ENCODE peak calls at places on chromosomes 12 and 14, in eight cellular contexts. D, I, C, J, Q, N, K and L are unnamed samples.

GRCh38 chr14:50399251-50400032 is 2.8 kb upstream of the CDKL1 start:
- DNase-seq in C (peak; percentile 12), I (no peak), D (no peak), Q (no peak), K (no peak), N (peak; percentile 61), J (peak; percentile 32), L (peak; percentile 52)

GRCh38 chr14:89509891-89510290 is 92.9 kb upstream of the FOXN3 start:
- DNase-seq in N (no peak), K (no peak), I (no peak), J (no peak), D (no peak), Q (no peak), C (no peak), L (peak; percentile 63)

GRCh38 chr14:25041484-25041883 is 8.5 kb downstream of the STXBP6 start:
- DNase-seq in K (no peak), Q (no peak), I (no peak), N (no peak), C (peak; percentile 10), D (no peak), J (no peak), L (no peak)

GRCh38 chr12:121184984-121185894 is 24.7 kb upstream of the P2RX4 start:
- DNase-seq in J (no peak), I (no peak), C (no peak), Q (no peak), N (no peak), K (no peak), D (no peak), L (no peak)

GRCh38 chr12:117857632-117858274 is 111.0 kb downstream of the KSR2 start:
- DNase-seq in K (peak; percentile 32), C (peak; percentile 38), Q (no peak), D (no peak), N (peak; percentile 48), I (peak; percentile 35), J (peak; percentile 69), L (peak; percentile 55)

GRCh38 chr14:99129211-99129696 is 142.7 kb downstream of the BCL11B start:
- DNase-seq in C (no peak), I (no peak), D (no peak), N (no peak), J (no peak), Q (no peak), K (no peak), L (no peak)

GRCh38 chr14:37063467-37064240 is 108.8 kb downstream of the SLC25A21 start:
- DNase-seq in N (no peak), I (no peak), J (no peak), Q (no peak), K (no peak), D (no peak), C (peak; percentile 39), L (peak; percentile 42)

GRCh38 chr12:46357438-46358324 is 14.9 kb downstream of the SLC38A2 start:
- DNase-seq in I (peak; percentile 75), Q (no peak), N (no peak), J (no peak), C (peak; percentile 97), D (no peak), K (no peak), L (peak; percentile 90)

GRCh38 chr14:90924618-90925345 is 108.6 kb upstream of the TTC7B start:
- DNase-seq in C (peak; percentile 51), Q (no peak), D (no peak), N (peak; percentile 37), K (no peak), I (no peak), J (no peak), L (peak; percentile 56)

GRCh38 chr14:37466623-37467088 is 128.4 kb downstream of the FOXA1 start:
- DNase-seq in C (no peak), I (peak; percentile 100), N (no peak), D (no peak), K (no peak), J (no peak), Q (no peak), L (peak; percentile 2)

GRCh38 chr12:47838286-47838931 is 18.7 kb upstream of the HDAC7 start:
- DNase-seq in C (no peak), N (no peak), I (peak; percentile 26), Q (no peak), D (no peak), K (no peak), J (no peak), L (peak; percentile 56)

GRCh38 chr14:55581011-55581806 is 1.2 kb downstream of the KTN1 start:
- DNase-seq in K (peak; percentile 52), C (peak; percentile 30), J (peak; percentile 74), Q (no peak), D (peak; percentile 54), N (peak; percentile 52), I (peak; percentile 23), L (peak; percentile 50)

GRCh38 chr12:6215932-6216494 is 15.8 kb downstream of the CD9 start:
- DNase-seq in I (no peak), N (peak; percentile 97), Q (no peak), D (peak; percentile 68), K (no peak), C (peak; percentile 100), J (peak; percentile 37), L (peak; percentile 59)

GRCh38 chr12:103517161-103517560 is 21.4 kb upstream of the C12orf42 start:
- DNase-seq in J (no peak), C (peak; percentile 36), D (no peak), I (no peak), N (no peak), Q (no peak), K (no peak), L (no peak)

GRCh38 chr12:80017261-80017870 is 82.0 kb upstream of the OTOGL start:
- DNase-seq in I (no peak), C (no peak), Q (no peak), N (no peak), J (no peak), D (no peak), K (no peak), L (no peak)

GRCh38 chr12:126055521-126055920 is 990.3 kb downstream of the AACS start:
- DNase-seq in J (no peak), K (no peak), I (no peak), N (no peak), D (no peak), C (peak; percentile 77), Q (no peak), L (peak; percentile 24)

GRCh38 chr12:229441-230191 is 15.7 kb upstream of the SLC6A12 start:
- DNase-seq in J (peak; percentile 7), N (no peak), K (no peak), I (no peak), C (no peak), Q (no peak), D (no peak), L (no peak)

GRCh38 chr12:85279449-85280137 is 427 bp upstream of the ALX1 start:
- DNase-seq in J (no peak), Q (peak; percentile 22), C (no peak), N (no peak), I (no peak), K (no peak), D (no peak), L (no peak)

GRCh38 chr12:34397591-34398365 is 375.5 kb downstream of the ALG10 start:
- DNase-seq in N (peak; percentile 3), J (peak; percentile 5), D (peak; percentile 3), I (no peak), K (no peak), Q (no peak), C (no peak), L (no peak)

GRCh38 chr14:90060965-90061848 is 587 bp upstream of the KCNK13 start:
- DNase-seq in N (no peak), Q (no peak), J (peak; percentile 65), K (no peak), C (no peak), D (peak; percentile 30), I (no peak), L (no peak)

GRCh38 chr14:74786916-74787315 is 23.8 kb downstream of the YLPM1 start:
- DNase-seq in J (no peak), C (no peak), I (no peak), K (no peak), N (no peak), Q (no peak), D (no peak), L (no peak)

GRCh38 chr14:61751475-61751989 is 10.7 kb upstream of the SNAPC1 start:
- DNase-seq in D (no peak), K (no peak), C (no peak), N (no peak), Q (no peak), I (no peak), J (no peak), L (no peak)
- H3K4me3 ChIP-seq in D (peak overlapping the region; percentile 86), K (peak overlapping the region; percentile 55), C (peak overlapping the region; percentile 51), N (peak overlapping the region; percentile 46), Q (peak overlapping the region; percentile 26), I (no peak overlapping the region), J (peak overlapping the region; percentile 67), L (no peak overlapping the region)

GRCh38 chr14:72614365-72614764 is 279.5 kb downstream of the DPF3 start:
- DNase-seq in K (no peak), J (no peak), N (no peak), Q (no peak), I (no peak), D (no peak), C (no peak), L (no peak)
- H3K4me3 ChIP-seq in K (no peak overlapping the region), J (no peak overlapping the region), N (no peak overlapping the region), Q (no peak overlapping the region), I (no peak overlapping the region), D (no peak overlapping the region), C (no peak overlapping the region), L (no peak overlapping the region)

GRCh38 chr12:54277823-54278276 is 2.1 kb downstream of the CBX5 start:
- DNase-seq in C (no peak), J (no peak), Q (no peak), D (no peak), I (no peak), N (no peak), K (no peak), L (peak; percentile 34)

GRCh38 chr12:54276368-54276767 is 3.6 kb downstream of the CBX5 start:
- DNase-seq in K (no peak), N (no peak), Q (no peak), D (no peak), J (no peak), C (no peak), I (no peak), L (no peak)

GRCh38 chr12:54280401-54281260 is at the start of gene HNRNPA1:
- DNase-seq in J (peak; percentile 99), C (peak; percentile 100), K (peak; percentile 99), Q (peak; percentile 99), I (peak; percentile 99), N (peak; percentile 99), D (peak; percentile 95), L (peak; percentile 100)

GRCh38 chr12:54279632-54280400 is at the start of gene CBX5:
- DNase-seq in J (peak; percentile 99), N (peak; percentile 100), C (peak; percentile 100), K (peak; percentile 100), D (peak; percentile 99), I (peak; percentile 99), Q (peak; percentile 97), L (peak; percentile 100)

GRCh38 chr12:54279227-54279631 is 693 bp downstream of the CBX5 start:
- DNase-seq in K (no peak), J (no peak), Q (no peak), I (no peak), D (no peak), N (no peak), C (no peak), L (no peak)
- H3K4me3 ChIP-seq in K (peak overlapping the region; percentile 97), J (peak overlapping the region; percentile 78), Q (peak overlapping the region; percentile 98), I (peak overlapping the region; percentile 79), D (peak overlapping the region; percentile 92), N (peak overlapping the region; percentile 28), C (peak overlapping the region; percentile 46), L (peak overlapping the region; percentile 93)

DNA sequence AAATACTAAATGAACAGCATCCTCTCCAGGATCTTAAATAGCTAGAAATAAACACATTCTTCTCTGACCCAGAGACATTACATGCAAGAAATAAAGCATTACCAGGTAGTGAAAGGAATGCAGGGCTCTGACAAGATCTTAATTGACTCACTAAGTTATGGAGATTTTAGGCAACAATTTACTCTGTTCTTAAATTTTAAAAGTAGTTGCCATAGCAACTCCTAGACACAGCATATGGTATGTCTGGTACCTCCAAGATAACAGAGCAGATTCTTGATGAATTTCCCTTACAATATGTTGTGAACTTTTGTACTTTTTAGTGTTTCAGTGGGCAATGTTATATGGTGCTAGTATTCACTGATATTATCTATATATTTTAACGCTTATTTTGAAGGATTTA is 76.7 kb upstream of the G2E3 start:
- DNase-seq in C (no peak), K (no peak), Q (no peak), I (no peak), D (no peak), N (no peak), J (no peak), L (no peak)
- H3K4me3 ChIP-seq in C (no peak overlapping the region), K (no peak overlapping the region), Q (no peak overlapping the region), I (no peak overlapping the region), D (no peak overlapping the region), N (no peak overlapping the region), J (no peak overlapping the region), L (no peak overlapping the region)